ENCODE peak calls at places on chromosomes 13 and 19, in five cellular contexts. One of them, this sample, is unnamed.

GRCh38 chr19:54172413-54172763 is 572 bp downstream of the TMC4 start:
- DNase-seq in NCI-H1105: no peak
- DNase-seq in Caco-2: peak
- DNase-seq in HS-27A: no peak
- DNase-seq in KG1: no peak
- DNase-seq in this sample: no peak

GRCh38 chr13:108342369-108343289 is 73.1 kb downstream of the TNFSF13B start:
- DNase-seq in KG1: peak
- DNase-seq in HS-27A: no peak
- DNase-seq in Caco-2: no peak
- DNase-seq in NCI-H1105: peak
- DNase-seq in this sample: no peak

GRCh38 chr19:42529248-42529764 is 1.0 kb upstream of the CEACAM1 start:
- DNase-seq in Caco-2: peak
- DNase-seq in HS-27A: peak
- DNase-seq in NCI-H1105: peak
- DNase-seq in KG1: no peak
- DNase-seq in this sample: peak

GRCh38 chr19:35592226-35592625 is 6.3 kb downstream of the PMIS2 start:
- DNase-seq in NCI-H1105: peak
- DNase-seq in KG1: no peak
- DNase-seq in Caco-2: no peak
- DNase-seq in HS-27A: no peak
- DNase-seq in this sample: peak

GRCh38 chr13:30685987-30686386 is 49.4 kb upstream of the ALOX5AP start:
- DNase-seq in Caco-2: no peak
- DNase-seq in HS-27A: no peak
- DNase-seq in NCI-H1105: no peak
- DNase-seq in KG1: no peak
- DNase-seq in this sample: no peak

GRCh38 chr19:41811036-41811435 is 14.6 kb downstream of the CEACAM3 start:
- DNase-seq in NCI-H1105: no peak
- DNase-seq in HS-27A: no peak
- DNase-seq in Caco-2: no peak
- DNase-seq in KG1: peak
- DNase-seq in this sample: no peak

GRCh38 chr19:33052352-33052972 is 12.2 kb downstream of the RHPN2 start:
- DNase-seq in NCI-H1105: no peak
- DNase-seq in HS-27A: no peak
- DNase-seq in KG1: no peak
- DNase-seq in Caco-2: no peak
- DNase-seq in this sample: no peak

GRCh38 chr13:98171806-98172569 is 5.1 kb downstream of the RNF113B start:
- DNase-seq in KG1: no peak
- DNase-seq in NCI-H1105: no peak
- DNase-seq in HS-27A: no peak
- DNase-seq in Caco-2: no peak
- DNase-seq in this sample: no peak

GRCh38 chr13:45398862-45399261 is 19.3 kb downstream of the SLC25A30 start:
- DNase-seq in KG1: no peak
- DNase-seq in Caco-2: no peak
- DNase-seq in HS-27A: no peak
- DNase-seq in NCI-H1105: no peak
- DNase-seq in this sample: no peak

GRCh38 chr13:106151056-106151699 is 384.3 kb downstream of the EFNB2 start:
- DNase-seq in Caco-2: peak
- DNase-seq in KG1: no peak
- DNase-seq in NCI-H1105: no peak
- DNase-seq in HS-27A: peak
- DNase-seq in this sample: no peak

GRCh38 chr13:48818495-48818961 is 157.2 kb upstream of the FNDC3A start:
- DNase-seq in Caco-2: no peak
- DNase-seq in KG1: no peak
- DNase-seq in NCI-H1105: no peak
- DNase-seq in HS-27A: peak
- DNase-seq in this sample: no peak

GRCh38 chr13:113855012-113855921 is 8.6 kb downstream of the GAS6 start:
- DNase-seq in KG1: no peak
- DNase-seq in NCI-H1105: no peak
- DNase-seq in HS-27A: no peak
- DNase-seq in Caco-2: peak
- DNase-seq in this sample: no peak

GRCh38 chr19:14116918-14117578 is 514 bp downstream of the PRKACA start:
- DNase-seq in Caco-2: no peak
- DNase-seq in NCI-H1105: no peak
- DNase-seq in KG1: no peak
- DNase-seq in HS-27A: no peak
- DNase-seq in this sample: no peak

GRCh38 chr19:53865523-53865917 is 2.2 kb upstream of the MYADM start:
- DNase-seq in HS-27A: no peak
- DNase-seq in KG1: no peak
- DNase-seq in Caco-2: no peak
- DNase-seq in NCI-H1105: no peak
- DNase-seq in this sample: no peak

GRCh38 chr13:103883152-103883551 is 816.9 kb upstream of the SLC10A2 start:
- DNase-seq in HS-27A: peak
- DNase-seq in KG1: no peak
- DNase-seq in NCI-H1105: peak
- DNase-seq in Caco-2: peak
- DNase-seq in this sample: no peak

GRCh38 chr13:39768962-39769361 is 113.5 kb downstream of the COG6 start:
- DNase-seq in KG1: no peak
- DNase-seq in Caco-2: no peak
- DNase-seq in NCI-H1105: no peak
- DNase-seq in HS-27A: no peak
- DNase-seq in this sample: no peak

GRCh38 chr19:13234518-13234917 is 84.3 kb downstream of the IER2 start:
- DNase-seq in HS-27A: no peak
- DNase-seq in Caco-2: peak
- DNase-seq in NCI-H1105: no peak
- DNase-seq in KG1: no peak
- DNase-seq in this sample: no peak

GRCh38 chr19:6744381-6745288 is 5.2 kb downstream of the TRIP10 start:
- DNase-seq in HS-27A: peak
- DNase-seq in NCI-H1105: peak
- DNase-seq in KG1: no peak
- DNase-seq in Caco-2: no peak
- DNase-seq in this sample: no peak

GRCh38 chr19:41531438-41532311 is 44.3 kb upstream of the CEACAM21 start:
- DNase-seq in Caco-2: peak
- DNase-seq in KG1: peak
- DNase-seq in HS-27A: no peak
- DNase-seq in NCI-H1105: no peak
- DNase-seq in this sample: peak